ENCODE peak calls at places on chromosomes 6 and 20, in nine cellular contexts. U, M, L, F, C, Y, E, B and G are unnamed samples.
A peak's percentile ranks its signal among the peaks of the same experiment; 100 is the strongest.

GRCh38 chr20:45077559-45077958 is 23.4 kb downstream of the KCNS1 start:
- DNase-seq in F (no peak), B (no peak), L (no peak), M (no peak), E (no peak), C (no peak), U (no peak), Y (no peak), G (no peak)

GRCh38 chr20:46324960-46325703 is 16.8 kb upstream of the CDH22 start:
- DNase-seq in M (peak; percentile 67), B (peak; percentile 62), Y (no peak), F (peak; percentile 55), L (peak; percentile 46), E (no peak), U (no peak), C (peak; percentile 37), G (no peak)

GRCh38 chr6:119333707-119334295 is 15.8 kb downstream of the MAN1A1 start:
- DNase-seq in U (no peak), Y (no peak), L (no peak), M (no peak), C (no peak), E (no peak), B (no peak), F (no peak), G (no peak)

GRCh38 chr20:43941476-43942212 is 27.0 kb downstream of the TOX2 start:
- DNase-seq in Y (no peak), F (no peak), L (no peak), E (no peak), C (no peak), B (peak; percentile 65), M (no peak), U (no peak), G (no peak)

GRCh38 chr20:13654463-13655023 is 15.8 kb upstream of the TASP1 start:
- DNase-seq in M (no peak), F (no peak), C (no peak), U (no peak), L (no peak), Y (no peak), B (no peak), E (no peak), G (no peak)

GRCh38 chr20:56859751-56860366 is 230.8 kb downstream of the TFAP2C start:
- DNase-seq in U (no peak), L (no peak), F (no peak), B (no peak), E (no peak), M (no peak), C (no peak), Y (no peak), G (no peak)

GRCh38 chr6:43943781-43944250 is 173.8 kb downstream of the VEGFA start:
- DNase-seq in B (no peak), U (no peak), E (no peak), M (peak; percentile 39), Y (no peak), C (no peak), F (peak; percentile 8), L (no peak), G (no peak)

GRCh38 chr6:162971346-162971745 is 243.6 kb downstream of the PACRG start:
- DNase-seq in C (no peak), U (no peak), F (no peak), L (no peak), Y (no peak), B (no peak), E (no peak), M (no peak), G (no peak)

GRCh38 chr20:62501801-62502495 is 26.2 kb upstream of the GATA5 start:
- DNase-seq in C (no peak), B (no peak), E (no peak), M (no peak), L (no peak), Y (no peak), U (no peak), F (no peak), G (no peak)

GRCh38 chr20:17225891-17226409 is 890 bp upstream of the PCSK2 start:
- DNase-seq in E (no peak), F (peak; percentile 25), U (peak; percentile 72), C (no peak), M (peak; percentile 56), B (no peak), Y (peak; percentile 50), L (no peak), G (no peak)

GRCh38 chr6:3612341-3613041 is 139.0 kb downstream of the PXDC1 start:
- DNase-seq in Y (no peak), M (peak; percentile 36), B (peak; percentile 69), L (no peak), C (no peak), U (no peak), F (no peak), E (peak; percentile 35), G (no peak)

GRCh38 chr20:49411221-49411925 is 71.1 kb downstream of the KCNB1 start:
- DNase-seq in F (no peak), B (no peak), Y (no peak), L (no peak), C (no peak), E (no peak), M (no peak), U (no peak), G (no peak)

GRCh38 chr6:100592929-100593328 is 128.2 kb upstream of the SIM1 start:
- DNase-seq in C (no peak), M (no peak), B (no peak), E (no peak), U (no peak), Y (no peak), F (no peak), L (no peak), G (no peak)

GRCh38 chr6:70739534-70739933 is 71.9 kb downstream of the SMAP1 start:
- DNase-seq in L (no peak), U (no peak), B (no peak), Y (no peak), E (no peak), C (no peak), F (no peak), M (no peak), G (no peak)

GRCh38 chr6:70735513-70735912 is 67.8 kb downstream of the SMAP1 start:
- DNase-seq in M (no peak), B (no peak), Y (no peak), F (no peak), U (no peak), L (no peak), C (no peak), E (peak; percentile 50), G (no peak)

GRCh38 chr6:70738028-70738427 is 70.3 kb downstream of the SMAP1 start:
- DNase-seq in E (no peak), L (no peak), Y (no peak), U (no peak), B (no peak), C (no peak), M (no peak), F (no peak), G (no peak)

GRCh38 chr6:70734381-70734780 is 66.7 kb downstream of the SMAP1 start:
- DNase-seq in U (no peak), L (no peak), M (no peak), Y (no peak), C (no peak), B (no peak), F (no peak), E (no peak), G (no peak)

GRCh38 chr6:70734979-70735378 is 67.3 kb downstream of the SMAP1 start:
- DNase-seq in F (no peak), M (no peak), U (no peak), Y (no peak), L (no peak), B (no peak), C (no peak), E (no peak), G (no peak)
- H3K27ac ChIP-seq in F (no peak overlapping the region), M (no peak overlapping the region), U (no peak overlapping the region), Y (no peak overlapping the region), L (no peak overlapping the region), B (no peak overlapping the region), C (no peak overlapping the region), E (peak overlapping the region; percentile 71), G (no peak overlapping the region)

GRCh38 chr6:112087136-112087908 is at the start of the genes FAM229B and TUBE1:
- DNase-seq in M (peak; percentile 98), F (peak; percentile 98), E (peak; percentile 90), B (peak; percentile 39), Y (peak; percentile 92), C (peak; percentile 92), L (peak; percentile 86), U (peak; percentile 98), G (peak; percentile 74)
- TF ChIP-seq POLR2A in M (peak; percentile 56), F (no peak), E (peak; percentile 66), B (peak; percentile 61), Y (peak; percentile 83), C (no peak), L (peak; percentile 93), U (peak; percentile 65), G (no peak)

DNA sequence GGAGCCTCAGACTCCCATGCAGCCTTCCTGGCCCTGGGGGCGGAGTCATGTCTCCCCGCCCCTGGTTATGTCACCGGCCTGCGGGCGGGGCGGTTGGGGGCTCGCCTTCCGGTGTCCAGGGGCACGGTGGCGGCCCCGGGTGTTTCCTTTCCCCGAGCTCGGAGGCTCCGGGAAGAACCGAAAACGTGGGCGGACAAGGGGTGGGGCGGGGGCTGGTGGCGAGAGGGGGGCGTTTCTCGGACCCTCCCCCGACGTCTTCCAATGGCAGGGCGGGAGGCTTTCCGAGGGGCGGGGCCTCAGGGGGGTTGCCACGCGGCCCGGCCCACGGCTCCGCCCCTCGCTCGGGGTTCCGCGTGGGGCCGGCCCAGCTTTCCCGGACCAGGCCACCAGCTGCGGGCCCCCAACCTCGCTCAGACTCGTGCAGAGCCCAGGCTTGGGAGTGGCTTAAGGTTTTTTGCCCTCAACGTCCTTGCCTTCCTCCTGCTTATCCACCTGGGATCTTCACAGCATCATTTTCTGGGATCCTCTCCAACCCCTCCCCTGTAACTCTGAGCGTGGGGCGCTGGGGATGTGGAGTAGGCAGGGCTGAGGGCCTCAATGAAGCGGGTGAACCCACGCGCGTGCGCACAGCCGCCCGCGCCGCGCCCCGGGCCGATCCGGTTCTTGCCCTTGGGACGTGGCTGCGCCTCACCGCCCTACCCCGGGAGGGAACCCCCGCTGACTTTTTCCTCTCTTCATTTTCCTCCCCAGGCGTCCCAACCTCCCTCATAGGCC is 2.1 kb upstream of the NRN1 start:
- DNase-seq in L (peak; percentile 98), U (peak; percentile 88), M (peak; percentile 62), C (peak; percentile 40), F (peak; percentile 57), Y (peak; percentile 56), B (peak; percentile 68), E (no peak), G (no peak)
- H3K27ac ChIP-seq in L (peak overlapping the region; percentile 32), U (peak overlapping the region; percentile 72), M (peak overlapping the region; percentile 23), C (no peak overlapping the region), F (no peak overlapping the region), Y (no peak overlapping the region), B (no peak overlapping the region), E (peak overlapping the region; percentile 79), G (peak overlapping the region; percentile 58)

DNA sequence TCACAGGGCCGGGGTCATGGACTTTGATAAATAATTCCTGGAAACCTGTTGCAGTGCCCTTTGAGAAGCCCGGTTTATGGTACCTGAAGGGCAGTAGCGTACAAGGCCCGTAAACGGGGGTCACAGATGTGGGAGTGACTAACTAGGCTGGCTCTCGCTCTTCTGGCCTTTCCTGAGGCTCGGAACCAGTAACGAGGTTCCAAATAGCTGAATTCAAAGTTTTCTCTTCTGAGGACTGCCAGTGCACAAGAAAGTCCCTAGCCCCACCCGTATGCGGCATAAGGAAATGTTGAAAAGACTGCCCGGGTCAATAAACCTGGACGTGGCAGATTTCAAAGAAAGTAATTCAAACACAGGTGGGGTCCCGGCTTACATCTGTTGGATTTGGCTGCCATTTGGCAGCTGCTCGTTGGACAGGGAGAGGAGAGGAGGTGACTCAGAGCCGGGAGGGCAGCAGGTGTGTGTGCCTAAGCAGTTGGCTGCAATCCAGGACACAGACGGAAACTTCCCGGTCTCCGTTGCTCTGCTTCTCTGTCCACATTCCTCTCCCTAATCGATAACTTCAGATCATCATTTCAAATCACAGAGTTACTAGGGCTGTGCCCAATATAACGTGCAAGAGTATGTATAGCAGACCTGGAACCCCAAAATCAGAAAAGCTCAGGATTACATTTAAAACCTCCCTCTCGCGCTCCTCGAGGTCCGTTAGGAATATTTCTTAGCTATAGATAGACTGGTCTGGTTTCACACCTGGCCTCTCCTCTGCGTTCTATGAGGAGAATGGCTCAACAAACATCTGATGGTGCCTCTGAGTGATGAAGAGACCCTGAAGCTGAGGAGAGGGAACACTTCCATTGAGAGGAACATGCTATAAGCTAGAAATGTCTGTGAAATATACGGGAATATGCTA is 804 bp upstream of the GMDS start:
- DNase-seq in B (peak; percentile 38), C (peak; percentile 93), U (peak; percentile 84), E (peak; percentile 82), L (peak; percentile 71), M (peak; percentile 87), Y (peak; percentile 68), F (peak; percentile 50), G (peak; percentile 15)
- TF ChIP-seq POLR2A in B (no peak), C (no peak), U (no peak), E (no peak), L (no peak), M (no peak), Y (no peak), F (no peak), G (no peak)